ENCODE peak calls at places on chromosomes 16 and 17, in four cellular contexts. E, I, H and O are unnamed samples.

GRCh38 chr16:22313141-22313781 is 16.1 kb downstream of the POLR3E start:
- DNase-seq in H (no peak), E (no peak), I (no peak), O (peak; percentile 11)

GRCh38 chr16:66660422-66661209 is 35.9 kb downstream of the CMTM4 start:
- DNase-seq in H (no peak), E (peak; percentile 68), I (peak; percentile 84), O (peak; percentile 73)

GRCh38 chr16:89971495-89972243 is 23.1 kb downstream of the DEF8 start:
- DNase-seq in I (no peak), E (no peak), H (no peak), O (no peak)

GRCh38 chr17:9401434-9401833 is 174.2 kb downstream of the STX8 start:
- DNase-seq in E (peak; percentile 67), H (no peak), I (peak; percentile 34), O (no peak)

GRCh38 chr16:4415538-4416199 is 727 bp downstream of the CORO7 start:
- DNase-seq in H (no peak), E (no peak), I (no peak), O (peak; percentile 73)

GRCh38 chr16:81620029-81620428 is 159.1 kb upstream of the PLCG2 start:
- DNase-seq in I (no peak), E (no peak), H (no peak), O (no peak)

GRCh38 chr16:57167537-57167936 is 18.3 kb downstream of the PSME3IP1 start:
- DNase-seq in H (no peak), E (no peak), I (no peak), O (no peak)

GRCh38 chr17:79005063-79005861 is 4.3 kb downstream of the CANT1 start:
- DNase-seq in E (no peak), H (no peak), I (no peak), O (peak; percentile 39)

GRCh38 chr16:58843675-58844074 is 109.6 kb upstream of the GOT2 start:
- DNase-seq in H (no peak), I (peak; percentile 60), E (peak; percentile 26), O (no peak)

GRCh38 chr16:65809627-65810026 is 556.9 kb upstream of the CDH5 start:
- DNase-seq in E (no peak), H (no peak), I (no peak), O (no peak)

GRCh38 chr17:28370035-28370743 is at the start of gene VTN:
- DNase-seq in E (no peak), H (no peak), I (peak; percentile 90), O (peak; percentile 94)

GRCh38 chr16:52535076-52535475 is 11.9 kb downstream of the TOX3 start:
- DNase-seq in E (no peak), I (no peak), H (no peak), O (no peak)